ENCODE peak calls at places on chromosome 16, in nine cellular contexts. R is WTC11, H is Calu3, X is GM19239, C is aorta, T is pons, M is left kidney, L is Kasumi-1, K is KBM-7. O is an unnamed sample.

GRCh38 chr16:83743720-83744119 is 64.1 kb upstream of the HSBP1 start:
- DNase-seq in R (no peak), H (no peak), X (no peak), C (no peak), T (peak; percentile 31), M (no peak), L (no peak), K (no peak), O (no peak)

GRCh38 chr16:14500791-14501190 is 129.3 kb downstream of the PARN start:
- DNase-seq in R (no peak), H (no peak), X (no peak), C (no peak), T (no peak), M (no peak), L (no peak), K (no peak), O (no peak)

GRCh38 chr16:74485916-74486315 is 64.6 kb upstream of the CLEC18B start:
- DNase-seq in R (no peak), H (no peak), X (no peak), C (no peak), T (no peak), M (no peak), L (no peak), K (no peak), O (no peak)

GRCh38 chr16:88295526-88296436 is 87.0 kb upstream of the ZNF469 start:
- DNase-seq in R (no peak), H (no peak), X (no peak), C (peak; percentile 61), T (no peak), M (no peak), L (no peak), K (no peak), O (no peak)

GRCh38 chr16:89232107-89232506 is 14.6 kb downstream of the ZNF778 start:
- DNase-seq in R (no peak), H (no peak), X (no peak), C (peak; percentile 22), T (no peak), M (no peak), L (no peak), K (no peak), O (no peak)

GRCh38 chr16:66925322-66925840 is at the start of gene RRAD:
- DNase-seq in R (peak; percentile 26), H (peak; percentile 29), X (no peak), C (peak; percentile 88), T (no peak), M (peak; percentile 41), L (no peak), K (no peak), O (peak; percentile 41)

GRCh38 chr16:18969050-18969854 is 14.5 kb upstream of the TMC7 start:
- DNase-seq in R (peak; percentile 93), H (peak; percentile 90), X (peak; percentile 64), C (peak; percentile 96), T (peak; percentile 85), M (peak; percentile 89), L (peak; percentile 22), K (peak; percentile 80), O (peak; percentile 71)

GRCh38 chr16:81609323-81609892 is 164.8 kb downstream of the CMIP start:
- DNase-seq in R (no peak), H (no peak), X (no peak), C (no peak), T (no peak), M (no peak), L (no peak), K (no peak), O (no peak)

GRCh38 chr16:89031715-89032659 is 55.0 kb upstream of the CBFA2T3 start:
- DNase-seq in R (no peak), H (peak; percentile 42), X (peak; percentile 66), C (peak; percentile 48), T (peak; percentile 68), M (no peak), L (peak; percentile 99), K (peak; percentile 97), O (no peak)

GRCh38 chr16:75750516-75750915 is 24.2 kb upstream of the CPHXL start:
- DNase-seq in R (no peak), H (no peak), X (no peak), C (no peak), T (no peak), M (peak; percentile 13), L (no peak), K (no peak), O (no peak)

GRCh38 chr16:16092925-16093624 is 130.2 kb downstream of the ABCC6 start:
- DNase-seq in R (no peak), H (no peak), X (no peak), C (no peak), T (no peak), M (peak; percentile 38), L (no peak), K (no peak), O (no peak)

GRCh38 chr16:67770371-67770991 is 35.9 kb downstream of the RANBP10 start:
- DNase-seq in R (no peak), H (no peak), X (no peak), C (no peak), T (no peak), M (peak; percentile 31), L (no peak), K (no peak), O (no peak)

GRCh38 chr16:81004646-81005353 is 1.9 kb downstream of the CMC2 start:
- DNase-seq in R (no peak), H (peak; percentile 57), X (no peak), C (no peak), T (peak; percentile 91), M (peak; percentile 83), L (peak; percentile 76), K (peak; percentile 75), O (peak; percentile 69)

GRCh38 chr16:72939247-72939646 is 108.7 kb downstream of the ZFHX3 start:
- DNase-seq in R (no peak), H (no peak), X (no peak), C (no peak), T (peak; percentile 39), M (no peak), L (no peak), K (no peak), O (no peak)

GRCh38 chr16:85360323-85361277 is 248.3 kb upstream of the CIBAR2 start:
- DNase-seq in R (no peak), H (peak; percentile 55), X (no peak), C (no peak), T (no peak), M (peak; percentile 92), L (no peak), K (no peak), O (no peak)

GRCh38 chr16:76670125-76670857 is 393.1 kb downstream of the CNTNAP4 start:
- DNase-seq in R (no peak), H (peak; percentile 10), X (no peak), C (no peak), T (no peak), M (no peak), L (no peak), K (no peak), O (no peak)

GRCh38 chr16:66271074-66272060 is 95.1 kb upstream of the CDH5 start:
- DNase-seq in R (no peak), H (no peak), X (no peak), C (peak; percentile 45), T (no peak), M (no peak), L (no peak), K (no peak), O (peak; percentile 35)

GRCh38 chr16:30137897-30138296 is 14.9 kb upstream of the MAPK3 start:
- DNase-seq in R (no peak), H (no peak), X (no peak), C (no peak), T (peak; percentile 28), M (no peak), L (no peak), K (no peak), O (no peak)

O was measured in EL.